ENCODE peak calls at places on chromosomes 1 and 21, in five cellular contexts. One of them, this sample, is unnamed.

GRCh38 chr21:44990921-44991320 is 51.1 kb downstream of the SLX9 start:
- DNase-seq in H1: no peak
- DNase-seq in trophoblast cell: no peak
- DNase-seq in neuronal stem cell: no peak
- DNase-seq in H9: no peak
- DNase-seq in this sample: no peak

GRCh38 chr1:177131723-177132122 is 32.8 kb downstream of the ASTN1 start:
- DNase-seq in H9: no peak
- DNase-seq in H1: no peak
- DNase-seq in trophoblast cell: no peak
- DNase-seq in neuronal stem cell: no peak
- DNase-seq in this sample: no peak

GRCh38 chr1:111221633-111222286 is 5.8 kb upstream of the CHI3L2 start:
- DNase-seq in H9: no peak
- DNase-seq in H1: no peak
- DNase-seq in trophoblast cell: no peak
- DNase-seq in neuronal stem cell: no peak
- DNase-seq in this sample: no peak

GRCh38 chr1:103525114-103525606 is 339 bp upstream of the RNPC3 start:
- DNase-seq in neuronal stem cell: peak; percentile 40
- DNase-seq in H9: peak; percentile 37
- DNase-seq in trophoblast cell: peak; percentile 59
- DNase-seq in H1: no peak
- DNase-seq in this sample: peak; percentile 70

GRCh38 chr1:241157435-241157834 is 199.6 kb downstream of the RGS7 start:
- DNase-seq in H1: no peak
- DNase-seq in trophoblast cell: no peak
- DNase-seq in H9: no peak
- DNase-seq in neuronal stem cell: no peak
- DNase-seq in this sample: no peak

GRCh38 chr1:226820935-226821718 is 49.3 kb upstream of the PSEN2 start:
- DNase-seq in H1: no peak
- DNase-seq in trophoblast cell: peak; percentile 75
- DNase-seq in neuronal stem cell: no peak
- DNase-seq in H9: no peak
- DNase-seq in this sample: peak; percentile 100

GRCh38 chr1:151978910-151979309 is 14.7 kb downstream of the S100A10 start:
- DNase-seq in H1: no peak
- DNase-seq in neuronal stem cell: no peak
- DNase-seq in H9: no peak
- DNase-seq in trophoblast cell: no peak
- DNase-seq in this sample: no peak

GRCh38 chr1:110579460-110579859 is 26.7 kb downstream of the KCNA2 start:
- DNase-seq in H9: no peak
- DNase-seq in H1: no peak
- DNase-seq in trophoblast cell: no peak
- DNase-seq in neuronal stem cell: no peak
- DNase-seq in this sample: no peak

GRCh38 chr1:44359234-44359937 is 4.3 kb upstream of the ERI3 start:
- DNase-seq in H1: no peak
- DNase-seq in neuronal stem cell: no peak
- DNase-seq in trophoblast cell: peak; percentile 97
- DNase-seq in H9: no peak
- DNase-seq in this sample: no peak

GRCh38 chr1:44640178-44640865 is 34.0 kb downstream of the TMEM53 start:
- DNase-seq in neuronal stem cell: no peak
- DNase-seq in trophoblast cell: no peak
- DNase-seq in H9: no peak
- DNase-seq in H1: no peak
- DNase-seq in this sample: no peak

GRCh38 chr1:19344831-19345230 is 32.7 kb downstream of the SLC66A1 start:
- DNase-seq in H1: no peak
- DNase-seq in trophoblast cell: no peak
- DNase-seq in H9: no peak
- DNase-seq in neuronal stem cell: no peak
- DNase-seq in this sample: no peak

GRCh38 chr1:19343617-19344350 is 31.7 kb downstream of the SLC66A1 start:
- DNase-seq in neuronal stem cell: no peak
- DNase-seq in H9: no peak
- DNase-seq in H1: no peak
- DNase-seq in trophoblast cell: no peak
- DNase-seq in this sample: no peak

GRCh38 chr1:19342894-19343616 is 30.9 kb downstream of the SLC66A1 start:
- DNase-seq in H9: no peak
- DNase-seq in H1: no peak
- DNase-seq in trophoblast cell: no peak
- DNase-seq in neuronal stem cell: no peak
- DNase-seq in this sample: no peak

GRCh38 chr1:19345391-19345790 is 33.3 kb downstream of the SLC66A1 start:
- DNase-seq in H9: no peak
- DNase-seq in neuronal stem cell: no peak
- DNase-seq in trophoblast cell: no peak
- DNase-seq in H1: no peak
- DNase-seq in this sample: no peak

GRCh38 chr1:19344372-19344810 is 32.3 kb downstream of the SLC66A1 start:
- DNase-seq in trophoblast cell: peak; percentile 68
- DNase-seq in H9: peak; percentile 81
- DNase-seq in H1: peak; percentile 31
- DNase-seq in neuronal stem cell: peak; percentile 35
- DNase-seq in this sample: peak; percentile 38
- H2BK12ac ChIP-seq in trophoblast cell: no peak overlapping the region
- H2BK12ac ChIP-seq in H9: no peak overlapping the region
- H2BK12ac ChIP-seq in H1: no peak overlapping the region
- H2BK12ac ChIP-seq in neuronal stem cell: no peak overlapping the region
- H2BK12ac ChIP-seq in this sample: no peak overlapping the region

GRCh38 chr1:209817691-209818090 is 10.1 kb upstream of the UTP25 start:
- DNase-seq in neuronal stem cell: no peak
- DNase-seq in H9: no peak
- DNase-seq in H1: no peak
- DNase-seq in trophoblast cell: no peak
- DNase-seq in this sample: no peak
- H2BK12ac ChIP-seq in neuronal stem cell: no peak overlapping the region
- H2BK12ac ChIP-seq in H9: no peak overlapping the region
- H2BK12ac ChIP-seq in H1: no peak overlapping the region
- H2BK12ac ChIP-seq in trophoblast cell: peak overlapping the region; percentile 92
- H2BK12ac ChIP-seq in this sample: no peak overlapping the region

DNA sequence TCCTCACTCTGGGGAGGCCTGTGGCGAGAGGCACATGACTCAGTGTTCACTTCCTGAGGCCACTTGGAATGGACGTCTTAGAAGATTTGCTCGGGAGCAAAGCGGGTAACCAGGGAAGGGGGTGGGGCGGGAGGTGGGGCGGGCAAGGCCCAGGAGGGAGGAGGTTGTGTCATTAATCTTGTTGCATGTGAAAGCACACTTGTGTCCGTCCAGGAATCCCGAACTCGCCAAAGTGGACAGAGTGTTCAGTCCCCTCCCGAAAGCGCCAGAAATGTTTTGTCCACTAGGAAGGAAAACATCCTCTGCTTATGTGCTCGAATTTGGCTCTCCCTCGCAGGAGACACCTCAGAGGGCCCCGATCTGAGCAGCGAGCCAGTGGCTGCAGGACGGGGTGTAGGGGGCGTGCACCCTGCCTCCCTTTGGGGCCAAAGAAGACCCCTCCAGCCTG is 84.2 kb downstream of the SPSB1 start:
- DNase-seq in H1: no peak
- DNase-seq in trophoblast cell: no peak
- DNase-seq in neuronal stem cell: no peak
- DNase-seq in H9: no peak
- DNase-seq in this sample: peak; percentile 94
- H2BK12ac ChIP-seq in H1: no peak overlapping the region
- H2BK12ac ChIP-seq in trophoblast cell: peak overlapping the region; percentile 92
- H2BK12ac ChIP-seq in neuronal stem cell: peak overlapping the region; percentile 53
- H2BK12ac ChIP-seq in H9: no peak overlapping the region
- H2BK12ac ChIP-seq in this sample: peak overlapping the region; percentile 95

GRCh38 chr1:237179511-237179910 is 137.5 kb downstream of the RYR2 start:
- DNase-seq in H1: no peak
- DNase-seq in neuronal stem cell: no peak
- DNase-seq in H9: no peak
- DNase-seq in trophoblast cell: peak; percentile 71
- DNase-seq in this sample: no peak
- H2BK12ac ChIP-seq in H1: no peak overlapping the region
- H2BK12ac ChIP-seq in neuronal stem cell: no peak overlapping the region
- H2BK12ac ChIP-seq in H9: no peak overlapping the region
- H2BK12ac ChIP-seq in trophoblast cell: no peak overlapping the region
- H2BK12ac ChIP-seq in this sample: no peak overlapping the region

GRCh38 chr21:24045775-24046215 is 1561.5 kb downstream of the MRPL39 start:
- DNase-seq in trophoblast cell: peak; percentile 3
- DNase-seq in H1: no peak
- DNase-seq in neuronal stem cell: no peak
- DNase-seq in H9: no peak
- DNase-seq in this sample: no peak

GRCh38 chr21:24042687-24043086 is 1564.6 kb downstream of the MRPL39 start:
- DNase-seq in neuronal stem cell: no peak
- DNase-seq in trophoblast cell: no peak
- DNase-seq in H9: no peak
- DNase-seq in H1: no peak
- DNase-seq in this sample: no peak

GRCh38 chr21:24050233-24050632 is 1557.0 kb downstream of the MRPL39 start:
- DNase-seq in trophoblast cell: no peak
- DNase-seq in H1: no peak
- DNase-seq in neuronal stem cell: no peak
- DNase-seq in H9: no peak
- DNase-seq in this sample: no peak

GRCh38 chr21:24046816-24047443 is 1560.4 kb downstream of the MRPL39 start:
- DNase-seq in H9: no peak
- DNase-seq in neuronal stem cell: no peak
- DNase-seq in H1: no peak
- DNase-seq in trophoblast cell: no peak
- DNase-seq in this sample: no peak

DNA sequence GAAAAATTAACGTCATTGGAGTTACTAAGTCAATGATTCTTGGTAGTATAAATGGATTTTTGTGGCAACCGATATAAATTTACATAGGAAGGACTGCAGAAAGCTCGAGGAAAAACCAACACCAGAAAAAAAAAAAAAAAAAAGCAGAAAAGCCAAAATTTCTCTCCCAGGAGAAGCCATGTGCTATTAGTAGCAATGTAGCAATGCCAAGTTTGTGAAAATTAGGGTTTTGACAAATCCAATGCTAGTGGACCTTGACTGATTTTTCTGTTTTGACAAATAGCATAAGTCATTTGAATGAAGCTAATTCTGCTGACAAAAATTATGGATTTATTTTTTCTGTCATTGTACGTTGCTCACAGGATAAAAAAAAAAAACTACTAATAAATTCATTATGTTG is 1561.9 kb downstream of the MRPL39 start:
- DNase-seq in trophoblast cell: no peak
- DNase-seq in H9: no peak
- DNase-seq in neuronal stem cell: no peak
- DNase-seq in H1: no peak
- DNase-seq in this sample: no peak
- H2BK12ac ChIP-seq in trophoblast cell: no peak overlapping the region
- H2BK12ac ChIP-seq in H9: no peak overlapping the region
- H2BK12ac ChIP-seq in neuronal stem cell: no peak overlapping the region
- H2BK12ac ChIP-seq in H1: no peak overlapping the region
- H2BK12ac ChIP-seq in this sample: no peak overlapping the region

DNA sequence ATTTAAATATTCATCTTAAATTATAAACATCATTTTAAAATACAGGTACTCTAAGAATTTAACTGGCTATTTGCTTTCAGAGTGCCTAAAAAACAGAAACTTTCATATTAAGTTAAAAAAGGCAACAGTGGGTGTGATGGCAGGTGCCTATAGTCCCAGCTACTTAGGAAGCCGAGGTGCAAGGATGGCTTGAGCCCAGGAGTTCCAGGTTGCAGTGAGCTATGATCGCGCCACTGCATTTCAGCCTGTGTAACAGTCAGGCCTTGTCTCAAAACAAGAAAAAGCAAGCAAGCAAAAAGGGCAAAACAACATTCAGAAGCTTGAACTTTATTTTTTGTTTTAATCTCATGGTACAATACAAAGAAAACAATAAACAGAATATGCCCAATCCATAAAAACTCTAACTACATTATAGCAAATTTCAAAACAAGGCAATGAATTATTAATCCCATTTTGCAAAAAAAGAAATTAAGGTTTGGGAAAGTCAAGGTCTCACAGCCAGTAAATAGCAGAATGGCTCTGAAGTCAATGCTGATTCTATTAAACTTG is 15.2 kb downstream of the ENAH start:
- DNase-seq in H1: no peak
- DNase-seq in trophoblast cell: no peak
- DNase-seq in H9: no peak
- DNase-seq in neuronal stem cell: no peak
- DNase-seq in this sample: no peak
- H2BK12ac ChIP-seq in H1: no peak overlapping the region
- H2BK12ac ChIP-seq in trophoblast cell: no peak overlapping the region
- H2BK12ac ChIP-seq in H9: no peak overlapping the region
- H2BK12ac ChIP-seq in neuronal stem cell: no peak overlapping the region
- H2BK12ac ChIP-seq in this sample: no peak overlapping the region

GRCh38 chr1:36305915-36306209 is 306 bp upstream of the SH3D21 start:
- DNase-seq in H9: no peak
- DNase-seq in H1: no peak
- DNase-seq in neuronal stem cell: no peak
- DNase-seq in trophoblast cell: no peak
- DNase-seq in this sample: no peak
- H2BK12ac ChIP-seq in H9: no peak overlapping the region
- H2BK12ac ChIP-seq in H1: no peak overlapping the region
- H2BK12ac ChIP-seq in neuronal stem cell: no peak overlapping the region
- H2BK12ac ChIP-seq in trophoblast cell: no peak overlapping the region
- H2BK12ac ChIP-seq in this sample: no peak overlapping the region

DNA sequence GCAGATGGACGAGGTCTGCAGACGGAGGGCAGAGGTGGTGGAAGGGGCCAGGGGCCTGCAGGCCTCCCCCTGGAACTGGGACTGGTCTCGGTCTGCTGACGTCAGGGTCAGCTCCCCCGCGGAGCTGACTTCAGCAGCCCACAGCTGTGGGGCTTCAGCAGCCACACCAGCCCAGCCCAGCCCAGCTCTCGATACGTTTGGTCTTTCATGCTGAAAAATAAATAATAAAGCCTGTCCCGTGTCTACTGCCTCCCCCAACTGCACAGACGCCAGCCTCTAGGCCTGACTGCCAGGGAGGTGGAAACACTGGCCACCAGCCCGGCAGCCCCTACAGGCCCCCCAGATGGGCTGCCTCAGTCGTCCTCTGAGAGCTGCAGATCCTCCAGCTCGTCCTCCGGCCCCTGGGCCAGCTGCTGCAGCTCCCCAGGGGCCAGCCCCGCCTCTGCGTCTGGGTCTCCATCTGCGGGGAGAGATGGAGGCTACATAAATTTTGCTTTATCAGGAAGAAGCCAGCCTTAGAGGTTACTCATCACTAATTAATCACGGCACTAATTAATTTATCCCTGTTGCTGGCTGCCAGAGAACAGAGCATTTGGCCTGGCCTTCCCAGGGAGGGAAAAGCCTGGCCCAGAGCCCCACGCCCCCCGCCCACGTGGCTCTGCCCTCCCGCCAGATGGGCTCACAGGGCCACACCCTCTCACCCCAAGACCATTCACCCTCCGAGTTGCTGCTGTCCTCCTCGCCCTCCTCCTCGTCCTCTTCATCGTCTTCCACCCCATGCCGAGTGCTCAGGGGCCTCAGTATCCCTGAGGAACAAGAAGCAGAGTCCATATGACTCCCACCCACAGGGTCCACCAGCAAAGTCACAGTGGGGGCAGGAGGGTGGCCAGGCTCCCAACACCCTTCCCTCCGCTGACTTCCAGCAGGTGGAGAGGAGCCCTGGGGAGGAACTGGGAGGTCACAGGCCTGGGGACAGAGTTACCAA is 14.4 kb downstream of the NOC2L start:
- DNase-seq in trophoblast cell: no peak
- DNase-seq in H9: no peak
- DNase-seq in neuronal stem cell: no peak
- DNase-seq in H1: no peak
- DNase-seq in this sample: peak; percentile 64
- H2BK12ac ChIP-seq in trophoblast cell: no peak overlapping the region
- H2BK12ac ChIP-seq in H9: no peak overlapping the region
- H2BK12ac ChIP-seq in neuronal stem cell: no peak overlapping the region
- H2BK12ac ChIP-seq in H1: no peak overlapping the region
- H2BK12ac ChIP-seq in this sample: no peak overlapping the region

This sample was measured in mesenchymal stem cell.